ENCODE peak calls at places on chromosomes 1 and 21, in eight cellular contexts. One of them, this sample, is unnamed.

GRCh38 chr21:39707316-39707715 is 37.7 kb upstream of the IGSF5 start:
- DNase-seq in lower leg skin: no peak
- DNase-seq in NAMALWA: no peak
- DNase-seq in GM20000: no peak
- DNase-seq in stimulated activated CD4-positive, alpha-beta T cell treated with anti-CD3 and anti-CD28 coated beads, Interleukin-12 subunit alpha, Interleukin-12 subunit beta, amount 100 ng/mL, for 48 hours: no peak
- DNase-seq in hypothalamus: no peak
- DNase-seq in ELR: no peak
- DNase-seq in foreskin keratinocyte: no peak
- DNase-seq in this sample: no peak

GRCh38 chr1:37240897-37241296 is 206.6 kb upstream of the GRIK3 start:
- DNase-seq in lower leg skin: no peak
- DNase-seq in NAMALWA: no peak
- DNase-seq in GM20000: no peak
- DNase-seq in stimulated activated CD4-positive, alpha-beta T cell treated with anti-CD3 and anti-CD28 coated beads, Interleukin-12 subunit alpha, Interleukin-12 subunit beta, amount 100 ng/mL, for 48 hours: no peak
- DNase-seq in hypothalamus: no peak
- DNase-seq in ELR: no peak
- DNase-seq in foreskin keratinocyte: no peak
- DNase-seq in this sample: no peak

GRCh38 chr1:81430955-81431646 is 369.6 kb upstream of the ADGRL2 start:
- DNase-seq in lower leg skin: no peak
- DNase-seq in NAMALWA: no peak
- DNase-seq in GM20000: no peak
- DNase-seq in stimulated activated CD4-positive, alpha-beta T cell treated with anti-CD3 and anti-CD28 coated beads, Interleukin-12 subunit alpha, Interleukin-12 subunit beta, amount 100 ng/mL, for 48 hours: no peak
- DNase-seq in hypothalamus: no peak
- DNase-seq in ELR: no peak
- DNase-seq in foreskin keratinocyte: no peak
- DNase-seq in this sample: no peak

GRCh38 chr1:43308635-43309580 is 8.1 kb downstream of the TIE1 start:
- DNase-seq in lower leg skin: no peak
- DNase-seq in NAMALWA: no peak
- DNase-seq in GM20000: no peak
- DNase-seq in stimulated activated CD4-positive, alpha-beta T cell treated with anti-CD3 and anti-CD28 coated beads, Interleukin-12 subunit alpha, Interleukin-12 subunit beta, amount 100 ng/mL, for 48 hours: no peak
- DNase-seq in hypothalamus: no peak
- DNase-seq in ELR: no peak
- DNase-seq in foreskin keratinocyte: no peak
- DNase-seq in this sample: no peak

GRCh38 chr1:7490576-7490975 is 280.5 kb upstream of the VAMP3 start:
- DNase-seq in lower leg skin: no peak
- DNase-seq in NAMALWA: no peak
- DNase-seq in GM20000: no peak
- DNase-seq in stimulated activated CD4-positive, alpha-beta T cell treated with anti-CD3 and anti-CD28 coated beads, Interleukin-12 subunit alpha, Interleukin-12 subunit beta, amount 100 ng/mL, for 48 hours: no peak
- DNase-seq in hypothalamus: no peak
- DNase-seq in ELR: no peak
- DNase-seq in foreskin keratinocyte: no peak
- DNase-seq in this sample: no peak

GRCh38 chr1:32170991-32171390 is 8.5 kb upstream of the TXLNA start:
- DNase-seq in lower leg skin: no peak
- DNase-seq in NAMALWA: no peak
- DNase-seq in GM20000: no peak
- DNase-seq in stimulated activated CD4-positive, alpha-beta T cell treated with anti-CD3 and anti-CD28 coated beads, Interleukin-12 subunit alpha, Interleukin-12 subunit beta, amount 100 ng/mL, for 48 hours: no peak
- DNase-seq in hypothalamus: no peak
- DNase-seq in ELR: no peak
- DNase-seq in foreskin keratinocyte: no peak
- DNase-seq in this sample: no peak

GRCh38 chr1:201584510-201584991 is 45.6 kb downstream of the NAV1 start:
- DNase-seq in lower leg skin: no peak
- DNase-seq in NAMALWA: no peak
- DNase-seq in GM20000: no peak
- DNase-seq in stimulated activated CD4-positive, alpha-beta T cell treated with anti-CD3 and anti-CD28 coated beads, Interleukin-12 subunit alpha, Interleukin-12 subunit beta, amount 100 ng/mL, for 48 hours: no peak
- DNase-seq in hypothalamus: no peak
- DNase-seq in ELR: peak
- DNase-seq in foreskin keratinocyte: no peak
- DNase-seq in this sample: peak

GRCh38 chr1:64469614-64469976 is 334 bp upstream of the CACHD1 start:
- DNase-seq in lower leg skin: peak
- DNase-seq in NAMALWA: no peak
- DNase-seq in GM20000: no peak
- DNase-seq in stimulated activated CD4-positive, alpha-beta T cell treated with anti-CD3 and anti-CD28 coated beads, Interleukin-12 subunit alpha, Interleukin-12 subunit beta, amount 100 ng/mL, for 48 hours: no peak
- DNase-seq in hypothalamus: no peak
- DNase-seq in ELR: peak
- DNase-seq in foreskin keratinocyte: no peak
- DNase-seq in this sample: no peak

GRCh38 chr1:165696625-165697100 is 1.7 kb downstream of the ALDH9A1 start:
- DNase-seq in lower leg skin: no peak
- DNase-seq in NAMALWA: peak
- DNase-seq in GM20000: no peak
- DNase-seq in stimulated activated CD4-positive, alpha-beta T cell treated with anti-CD3 and anti-CD28 coated beads, Interleukin-12 subunit alpha, Interleukin-12 subunit beta, amount 100 ng/mL, for 48 hours: no peak
- DNase-seq in hypothalamus: no peak
- DNase-seq in ELR: peak
- DNase-seq in foreskin keratinocyte: peak
- DNase-seq in this sample: peak

GRCh38 chr1:94265011-94265422 is 27.6 kb upstream of the ARHGAP29 start:
- DNase-seq in lower leg skin: no peak
- DNase-seq in NAMALWA: no peak
- DNase-seq in GM20000: no peak
- DNase-seq in stimulated activated CD4-positive, alpha-beta T cell treated with anti-CD3 and anti-CD28 coated beads, Interleukin-12 subunit alpha, Interleukin-12 subunit beta, amount 100 ng/mL, for 48 hours: no peak
- DNase-seq in hypothalamus: no peak
- DNase-seq in ELR: no peak
- DNase-seq in foreskin keratinocyte: no peak
- DNase-seq in this sample: no peak

GRCh38 chr1:175725684-175726083 is 17.7 kb downstream of the TNR start:
- DNase-seq in lower leg skin: no peak
- DNase-seq in NAMALWA: peak
- DNase-seq in GM20000: peak
- DNase-seq in stimulated activated CD4-positive, alpha-beta T cell treated with anti-CD3 and anti-CD28 coated beads, Interleukin-12 subunit alpha, Interleukin-12 subunit beta, amount 100 ng/mL, for 48 hours: peak
- DNase-seq in hypothalamus: no peak
- DNase-seq in ELR: peak
- DNase-seq in foreskin keratinocyte: peak
- DNase-seq in this sample: no peak

GRCh38 chr1:234861761-234862160 is 251.8 kb upstream of the IRF2BP2 start:
- DNase-seq in lower leg skin: no peak
- DNase-seq in NAMALWA: no peak
- DNase-seq in GM20000: no peak
- DNase-seq in stimulated activated CD4-positive, alpha-beta T cell treated with anti-CD3 and anti-CD28 coated beads, Interleukin-12 subunit alpha, Interleukin-12 subunit beta, amount 100 ng/mL, for 48 hours: no peak
- DNase-seq in hypothalamus: no peak
- DNase-seq in ELR: no peak
- DNase-seq in foreskin keratinocyte: no peak
- DNase-seq in this sample: no peak

GRCh38 chr1:94741510-94741909 is 78.6 kb upstream of the SLC44A3 start:
- DNase-seq in lower leg skin: no peak
- DNase-seq in NAMALWA: no peak
- DNase-seq in GM20000: no peak
- DNase-seq in stimulated activated CD4-positive, alpha-beta T cell treated with anti-CD3 and anti-CD28 coated beads, Interleukin-12 subunit alpha, Interleukin-12 subunit beta, amount 100 ng/mL, for 48 hours: no peak
- DNase-seq in hypothalamus: no peak
- DNase-seq in ELR: peak
- DNase-seq in foreskin keratinocyte: no peak
- DNase-seq in this sample: no peak

GRCh38 chr1:116373451-116374339 is 651 bp downstream of the ATP1A1 start:
- DNase-seq in lower leg skin: peak
- DNase-seq in NAMALWA: peak
- DNase-seq in GM20000: peak
- DNase-seq in stimulated activated CD4-positive, alpha-beta T cell treated with anti-CD3 and anti-CD28 coated beads, Interleukin-12 subunit alpha, Interleukin-12 subunit beta, amount 100 ng/mL, for 48 hours: peak
- DNase-seq in hypothalamus: no peak
- DNase-seq in ELR: peak
- DNase-seq in foreskin keratinocyte: peak
- DNase-seq in this sample: no peak

GRCh38 chr1:153662269-153662668 is 3.8 kb downstream of the SNAPIN start:
- DNase-seq in lower leg skin: no peak
- DNase-seq in NAMALWA: no peak
- DNase-seq in GM20000: no peak
- DNase-seq in stimulated activated CD4-positive, alpha-beta T cell treated with anti-CD3 and anti-CD28 coated beads, Interleukin-12 subunit alpha, Interleukin-12 subunit beta, amount 100 ng/mL, for 48 hours: no peak
- DNase-seq in hypothalamus: no peak
- DNase-seq in ELR: no peak
- DNase-seq in foreskin keratinocyte: no peak
- DNase-seq in this sample: no peak

GRCh38 chr21:38544681-38545080 is 46.4 kb upstream of the ERG start:
- DNase-seq in lower leg skin: no peak
- DNase-seq in NAMALWA: no peak
- DNase-seq in GM20000: no peak
- DNase-seq in stimulated activated CD4-positive, alpha-beta T cell treated with anti-CD3 and anti-CD28 coated beads, Interleukin-12 subunit alpha, Interleukin-12 subunit beta, amount 100 ng/mL, for 48 hours: no peak
- DNase-seq in hypothalamus: no peak
- DNase-seq in ELR: peak
- DNase-seq in foreskin keratinocyte: peak
- DNase-seq in this sample: peak

GRCh38 chr1:53949023-53949611 is 3.0 kb downstream of the LRRC42 start:
- DNase-seq in lower leg skin: no peak
- DNase-seq in NAMALWA: peak
- DNase-seq in GM20000: peak
- DNase-seq in stimulated activated CD4-positive, alpha-beta T cell treated with anti-CD3 and anti-CD28 coated beads, Interleukin-12 subunit alpha, Interleukin-12 subunit beta, amount 100 ng/mL, for 48 hours: peak
- DNase-seq in hypothalamus: no peak
- DNase-seq in ELR: peak
- DNase-seq in foreskin keratinocyte: no peak
- DNase-seq in this sample: no peak

GRCh38 chr1:153567621-153568366 is 2.1 kb upstream of the S100A2 start:
- DNase-seq in lower leg skin: no peak
- DNase-seq in NAMALWA: peak
- DNase-seq in GM20000: no peak
- DNase-seq in stimulated activated CD4-positive, alpha-beta T cell treated with anti-CD3 and anti-CD28 coated beads, Interleukin-12 subunit alpha, Interleukin-12 subunit beta, amount 100 ng/mL, for 48 hours: peak
- DNase-seq in hypothalamus: no peak
- DNase-seq in ELR: peak
- DNase-seq in foreskin keratinocyte: peak
- DNase-seq in this sample: no peak

GRCh38 chr1:27873671-27874384 is 1.5 kb downstream of the THEMIS2 start:
- DNase-seq in lower leg skin: peak
- DNase-seq in NAMALWA: peak
- DNase-seq in GM20000: no peak
- DNase-seq in stimulated activated CD4-positive, alpha-beta T cell treated with anti-CD3 and anti-CD28 coated beads, Interleukin-12 subunit alpha, Interleukin-12 subunit beta, amount 100 ng/mL, for 48 hours: no peak
- DNase-seq in hypothalamus: no peak
- DNase-seq in ELR: no peak
- DNase-seq in foreskin keratinocyte: no peak
- DNase-seq in this sample: no peak

GRCh38 chr1:6417961-6418667 is 1.6 kb downstream of the HES2 start:
- DNase-seq in lower leg skin: no peak
- DNase-seq in NAMALWA: no peak
- DNase-seq in GM20000: no peak
- DNase-seq in stimulated activated CD4-positive, alpha-beta T cell treated with anti-CD3 and anti-CD28 coated beads, Interleukin-12 subunit alpha, Interleukin-12 subunit beta, amount 100 ng/mL, for 48 hours: no peak
- DNase-seq in hypothalamus: no peak
- DNase-seq in ELR: no peak
- DNase-seq in foreskin keratinocyte: no peak
- DNase-seq in this sample: no peak

GRCh38 chr1:43668956-43669355 is 19.0 kb downstream of the KDM4A start:
- DNase-seq in lower leg skin: no peak
- DNase-seq in NAMALWA: no peak
- DNase-seq in GM20000: no peak
- DNase-seq in stimulated activated CD4-positive, alpha-beta T cell treated with anti-CD3 and anti-CD28 coated beads, Interleukin-12 subunit alpha, Interleukin-12 subunit beta, amount 100 ng/mL, for 48 hours: no peak
- DNase-seq in hypothalamus: no peak
- DNase-seq in ELR: peak
- DNase-seq in foreskin keratinocyte: peak
- DNase-seq in this sample: no peak

GRCh38 chr1:223008808-223009207 is 134.2 kb downstream of the TLR5 start:
- DNase-seq in lower leg skin: no peak
- DNase-seq in NAMALWA: no peak
- DNase-seq in GM20000: no peak
- DNase-seq in stimulated activated CD4-positive, alpha-beta T cell treated with anti-CD3 and anti-CD28 coated beads, Interleukin-12 subunit alpha, Interleukin-12 subunit beta, amount 100 ng/mL, for 48 hours: no peak
- DNase-seq in hypothalamus: no peak
- DNase-seq in ELR: no peak
- DNase-seq in foreskin keratinocyte: no peak
- DNase-seq in this sample: no peak

GRCh38 chr1:2376261-2376741 is 15.1 kb downstream of the MORN1 start:
- DNase-seq in lower leg skin: no peak
- DNase-seq in NAMALWA: no peak
- DNase-seq in GM20000: no peak
- DNase-seq in stimulated activated CD4-positive, alpha-beta T cell treated with anti-CD3 and anti-CD28 coated beads, Interleukin-12 subunit alpha, Interleukin-12 subunit beta, amount 100 ng/mL, for 48 hours: no peak
- DNase-seq in hypothalamus: no peak
- DNase-seq in ELR: no peak
- DNase-seq in foreskin keratinocyte: no peak
- DNase-seq in this sample: no peak

GRCh38 chr21:43611598-43612369 is 47.5 kb downstream of the HSF2BP start:
- DNase-seq in lower leg skin: no peak
- DNase-seq in NAMALWA: peak
- DNase-seq in GM20000: peak
- DNase-seq in stimulated activated CD4-positive, alpha-beta T cell treated with anti-CD3 and anti-CD28 coated beads, Interleukin-12 subunit alpha, Interleukin-12 subunit beta, amount 100 ng/mL, for 48 hours: no peak
- DNase-seq in hypothalamus: no peak
- DNase-seq in ELR: peak
- DNase-seq in foreskin keratinocyte: no peak
- DNase-seq in this sample: no peak

GRCh38 chr1:244180256-244180655 is 129.2 kb downstream of the ZBTB18 start:
- DNase-seq in lower leg skin: no peak
- DNase-seq in NAMALWA: no peak
- DNase-seq in GM20000: no peak
- DNase-seq in stimulated activated CD4-positive, alpha-beta T cell treated with anti-CD3 and anti-CD28 coated beads, Interleukin-12 subunit alpha, Interleukin-12 subunit beta, amount 100 ng/mL, for 48 hours: no peak
- DNase-seq in hypothalamus: no peak
- DNase-seq in ELR: no peak
- DNase-seq in foreskin keratinocyte: no peak
- DNase-seq in this sample: no peak

GRCh38 chr1:213720032-213720431 is 267.7 kb upstream of the PROX1 start:
- DNase-seq in lower leg skin: no peak
- DNase-seq in NAMALWA: no peak
- DNase-seq in GM20000: no peak
- DNase-seq in stimulated activated CD4-positive, alpha-beta T cell treated with anti-CD3 and anti-CD28 coated beads, Interleukin-12 subunit alpha, Interleukin-12 subunit beta, amount 100 ng/mL, for 48 hours: no peak
- DNase-seq in hypothalamus: no peak
- DNase-seq in ELR: no peak
- DNase-seq in foreskin keratinocyte: no peak
- DNase-seq in this sample: no peak

GRCh38 chr21:45361033-45361997 is 43.6 kb upstream of the COL18A1 start:
- DNase-seq in lower leg skin: no peak
- DNase-seq in NAMALWA: no peak
- DNase-seq in GM20000: no peak
- DNase-seq in stimulated activated CD4-positive, alpha-beta T cell treated with anti-CD3 and anti-CD28 coated beads, Interleukin-12 subunit alpha, Interleukin-12 subunit beta, amount 100 ng/mL, for 48 hours: no peak
- DNase-seq in hypothalamus: no peak
- DNase-seq in ELR: no peak
- DNase-seq in foreskin keratinocyte: no peak
- DNase-seq in this sample: no peak

GRCh38 chr1:50329332-50329932 is 93.8 kb downstream of the DMRTA2 start:
- DNase-seq in lower leg skin: no peak
- DNase-seq in NAMALWA: peak
- DNase-seq in GM20000: no peak
- DNase-seq in stimulated activated CD4-positive, alpha-beta T cell treated with anti-CD3 and anti-CD28 coated beads, Interleukin-12 subunit alpha, Interleukin-12 subunit beta, amount 100 ng/mL, for 48 hours: no peak
- DNase-seq in hypothalamus: no peak
- DNase-seq in ELR: peak
- DNase-seq in foreskin keratinocyte: peak
- DNase-seq in this sample: no peak

GRCh38 chr1:181485276-181486097 is 2.2 kb downstream of the CACNA1E start:
- DNase-seq in lower leg skin: no peak
- DNase-seq in NAMALWA: no peak
- DNase-seq in GM20000: peak
- DNase-seq in stimulated activated CD4-positive, alpha-beta T cell treated with anti-CD3 and anti-CD28 coated beads, Interleukin-12 subunit alpha, Interleukin-12 subunit beta, amount 100 ng/mL, for 48 hours: no peak
- DNase-seq in hypothalamus: peak
- DNase-seq in ELR: no peak
- DNase-seq in foreskin keratinocyte: peak
- DNase-seq in this sample: no peak

GRCh38 chr21:44461438-44462089 is 6.3 kb downstream of the LRRC3 start:
- DNase-seq in lower leg skin: no peak
- DNase-seq in NAMALWA: no peak
- DNase-seq in GM20000: no peak
- DNase-seq in stimulated activated CD4-positive, alpha-beta T cell treated with anti-CD3 and anti-CD28 coated beads, Interleukin-12 subunit alpha, Interleukin-12 subunit beta, amount 100 ng/mL, for 48 hours: no peak
- DNase-seq in hypothalamus: no peak
- DNase-seq in ELR: no peak
- DNase-seq in foreskin keratinocyte: no peak
- DNase-seq in this sample: no peak

GRCh38 chr21:35575280-35575915 is 484.9 kb downstream of the SETD4 start:
- DNase-seq in lower leg skin: no peak
- DNase-seq in NAMALWA: no peak
- DNase-seq in GM20000: no peak
- DNase-seq in stimulated activated CD4-positive, alpha-beta T cell treated with anti-CD3 and anti-CD28 coated beads, Interleukin-12 subunit alpha, Interleukin-12 subunit beta, amount 100 ng/mL, for 48 hours: no peak
- DNase-seq in hypothalamus: no peak
- DNase-seq in ELR: peak
- DNase-seq in foreskin keratinocyte: peak
- DNase-seq in this sample: peak

GRCh38 chr1:94045465-94046056 is 75.4 kb downstream of the ABCA4 start:
- DNase-seq in lower leg skin: peak
- DNase-seq in NAMALWA: peak
- DNase-seq in GM20000: peak
- DNase-seq in stimulated activated CD4-positive, alpha-beta T cell treated with anti-CD3 and anti-CD28 coated beads, Interleukin-12 subunit alpha, Interleukin-12 subunit beta, amount 100 ng/mL, for 48 hours: peak
- DNase-seq in hypothalamus: no peak
- DNase-seq in ELR: peak
- DNase-seq in foreskin keratinocyte: peak
- DNase-seq in this sample: peak

GRCh38 chr1:68269637-68270430 is 37.5 kb upstream of the WLS start:
- DNase-seq in lower leg skin: no peak
- DNase-seq in NAMALWA: no peak
- DNase-seq in GM20000: no peak
- DNase-seq in stimulated activated CD4-positive, alpha-beta T cell treated with anti-CD3 and anti-CD28 coated beads, Interleukin-12 subunit alpha, Interleukin-12 subunit beta, amount 100 ng/mL, for 48 hours: no peak
- DNase-seq in hypothalamus: no peak
- DNase-seq in ELR: peak
- DNase-seq in foreskin keratinocyte: peak
- DNase-seq in this sample: no peak

GRCh38 chr1:22508329-22508728 is 55.0 kb upstream of the EPHA8 start:
- DNase-seq in lower leg skin: no peak
- DNase-seq in NAMALWA: no peak
- DNase-seq in GM20000: no peak
- DNase-seq in stimulated activated CD4-positive, alpha-beta T cell treated with anti-CD3 and anti-CD28 coated beads, Interleukin-12 subunit alpha, Interleukin-12 subunit beta, amount 100 ng/mL, for 48 hours: no peak
- DNase-seq in hypothalamus: no peak
- DNase-seq in ELR: no peak
- DNase-seq in foreskin keratinocyte: no peak
- DNase-seq in this sample: no peak

This sample was measured in skeletal muscle cell.